ENCODE peak calls at places on chromosomes 4 and X, in nine cellular contexts. E is astrocyte; H is A549; K is ACHN; D is erythroblast; V is left ventricle myocardium inferior; U is AG10803; N is activated CD4-positive, alpha-beta T cell treated with anti-CD3 and anti-CD28 coated beads for 48 hours; F is stimulated activated CD8-positive, alpha-beta memory T cell treated with anti-CD3 and anti-CD28 coated beads, Interleukin-12 subunit alpha, Interleukin-12 subunit beta, amount 100 ng/mL, for 1 hour. J is an unnamed sample.

GRCh38 chr4:83362492-83363329 is 28.1 kb upstream of the HPSE start:
- DNase-seq in E (peak), H (peak), K (peak), D (peak), V (no peak), U (peak), N (no peak), F (no peak), J (no peak)

GRCh38 chrX:28639502-28639901 is 52.3 kb downstream of the IL1RAPL1 start:
- DNase-seq in E (peak), H (no peak), K (no peak), D (no peak), V (no peak), U (no peak), N (no peak), F (no peak), J (no peak)

GRCh38 chr4:52265781-52266525 is 214.8 kb downstream of the SPATA18 start:
- DNase-seq in E (no peak), H (no peak), K (no peak), D (no peak), V (no peak), U (no peak), N (no peak), F (no peak), J (no peak)

GRCh38 chrX:1537031-1537715 is at the start of gene P2RY8:
- DNase-seq in E (no peak), H (peak), K (no peak), D (peak), V (peak), U (peak), N (peak), F (peak), J (peak)

GRCh38 chrX:131746491-131746968 is 202.7 kb downstream of the OR13H1 start:
- DNase-seq in E (peak), H (peak), K (no peak), D (no peak), V (no peak), U (no peak), N (no peak), F (no peak), J (no peak)

GRCh38 chr4:3873446-3874415 is 107.5 kb downstream of the ADRA2C start:
- DNase-seq in E (no peak), H (peak), K (no peak), D (no peak), V (peak), U (no peak), N (no peak), F (no peak), J (no peak)

GRCh38 chr4:87151730-87152129 is 68.7 kb downstream of the KLHL8 start:
- DNase-seq in E (no peak), H (no peak), K (no peak), D (no peak), V (no peak), U (peak), N (no peak), F (no peak), J (no peak)

GRCh38 chr4:77177196-77177595 is 20.2 kb downstream of the CCNG2 start:
- DNase-seq in E (no peak), H (no peak), K (no peak), D (no peak), V (no peak), U (peak), N (no peak), F (no peak), J (no peak)

GRCh38 chr4:153227501-153227900 is 23.3 kb downstream of the TRIM2 start:
- DNase-seq in E (no peak), H (no peak), K (no peak), D (no peak), V (no peak), U (no peak), N (no peak), F (no peak), J (no peak)

GRCh38 chr4:95007998-95008397 is 250.2 kb downstream of the BMPR1B start:
- DNase-seq in E (no peak), H (no peak), K (no peak), D (no peak), V (no peak), U (no peak), N (no peak), F (no peak), J (no peak)

GRCh38 chrX:34956915-34957314 is 14.3 kb downstream of the FAM47B start:
- DNase-seq in E (peak), H (peak), K (peak), D (no peak), V (no peak), U (peak), N (no peak), F (no peak), J (no peak)

GRCh38 chr4:145484240-145484846 is 2.7 kb downstream of the SMAD1 start:
- DNase-seq in E (no peak), H (no peak), K (no peak), D (no peak), V (no peak), U (no peak), N (no peak), F (no peak), J (no peak)

GRCh38 chr4:125200556-125200955 is 114.2 kb upstream of the FAT4 start:
- DNase-seq in E (no peak), H (no peak), K (peak), D (no peak), V (no peak), U (no peak), N (no peak), F (no peak), J (no peak)

GRCh38 chrX:147376601-147377387 is 534.9 kb upstream of the FMR1 start:
- DNase-seq in E (no peak), H (no peak), K (no peak), D (no peak), V (no peak), U (no peak), N (no peak), F (no peak), J (no peak)

GRCh38 chr4:81142744-81143143 is 72.3 kb downstream of the PRKG2 start:
- DNase-seq in E (peak), H (no peak), K (no peak), D (no peak), V (no peak), U (peak), N (no peak), F (no peak), J (no peak)

GRCh38 chrX:108165349-108166111 is 74.0 kb downstream of the ATG4A start:
- DNase-seq in E (peak), H (peak), K (peak), D (peak), V (no peak), U (peak), N (no peak), F (no peak), J (no peak)

GRCh38 chr4:30744386-30744785 is 24.2 kb downstream of the PCDH7 start:
- DNase-seq in E (no peak), H (no peak), K (no peak), D (no peak), V (no peak), U (no peak), N (no peak), F (no peak), J (no peak)

GRCh38 chrX:10401239-10401638 is 219.1 kb downstream of the MID1 start:
- DNase-seq in E (no peak), H (peak), K (no peak), D (peak), V (no peak), U (no peak), N (no peak), F (no peak), J (no peak)

GRCh38 chrX:38166478-38167083 is 54.1 kb downstream of the SRPX start:
- DNase-seq in E (no peak), H (peak), K (peak), D (peak), V (no peak), U (no peak), N (peak), F (no peak), J (no peak)

GRCh38 chr4:126916626-126917140 is 716.1 kb upstream of the INTU start:
- DNase-seq in E (peak), H (no peak), K (no peak), D (no peak), V (no peak), U (peak), N (no peak), F (no peak), J (no peak)

GRCh38 chr4:81380364-81380853 is 91.3 kb downstream of the RASGEF1B start:
- DNase-seq in E (no peak), H (no peak), K (no peak), D (no peak), V (no peak), U (no peak), N (no peak), F (no peak), J (no peak)